ENCODE peak calls at places on chromosomes 6 and 20, in six cellular contexts. One of them, this sample, is unnamed.

GRCh38 chr6:142613981-142614380 is 312.2 kb downstream of the ADGRG6 start:
- DNase-seq in KBM-7: no peak
- DNase-seq in adipocyte: no peak
- DNase-seq in mesendoderm: peak
- DNase-seq in GM04503: no peak
- DNase-seq in GM19239: no peak
- DNase-seq in this sample: no peak

GRCh38 chr6:7048859-7049258 is 58.9 kb upstream of the RREB1 start:
- DNase-seq in KBM-7: no peak
- DNase-seq in adipocyte: no peak
- DNase-seq in GM19239: no peak
- DNase-seq in mesendoderm: no peak
- DNase-seq in GM04503: no peak
- DNase-seq in this sample: no peak

GRCh38 chr6:112881027-112881426 is 533.9 kb downstream of the RFPL4B start:
- DNase-seq in mesendoderm: no peak
- DNase-seq in KBM-7: no peak
- DNase-seq in adipocyte: peak
- DNase-seq in GM04503: no peak
- DNase-seq in GM19239: no peak
- DNase-seq in this sample: no peak

GRCh38 chr6:140203611-140204553 is 829.4 kb upstream of the CITED2 start:
- DNase-seq in mesendoderm: no peak
- DNase-seq in KBM-7: no peak
- DNase-seq in adipocyte: peak
- DNase-seq in GM04503: peak
- DNase-seq in GM19239: no peak
- DNase-seq in this sample: no peak

GRCh38 chr6:169115632-169116031 is 138.0 kb downstream of the THBS2 start:
- DNase-seq in GM19239: no peak
- DNase-seq in adipocyte: no peak
- DNase-seq in KBM-7: no peak
- DNase-seq in mesendoderm: no peak
- DNase-seq in GM04503: no peak
- DNase-seq in this sample: no peak

GRCh38 chr20:61699184-61700066 is 366.3 kb downstream of the TAF4 start:
- DNase-seq in GM19239: no peak
- DNase-seq in adipocyte: no peak
- DNase-seq in KBM-7: no peak
- DNase-seq in GM04503: no peak
- DNase-seq in mesendoderm: peak
- DNase-seq in this sample: no peak

GRCh38 chr20:39775110-39775509 is 813.0 kb downstream of the DHX35 start:
- DNase-seq in GM19239: no peak
- DNase-seq in GM04503: peak
- DNase-seq in KBM-7: no peak
- DNase-seq in adipocyte: peak
- DNase-seq in mesendoderm: no peak
- DNase-seq in this sample: peak

GRCh38 chr6:89221971-89222887 is 5.1 kb upstream of the GABRR1 start:
- DNase-seq in adipocyte: no peak
- DNase-seq in KBM-7: no peak
- DNase-seq in GM19239: no peak
- DNase-seq in GM04503: no peak
- DNase-seq in mesendoderm: no peak
- DNase-seq in this sample: no peak

GRCh38 chr6:139230421-139230840 is 61.4 kb downstream of the TXLNB start:
- DNase-seq in GM04503: no peak
- DNase-seq in KBM-7: peak
- DNase-seq in mesendoderm: peak
- DNase-seq in GM19239: no peak
- DNase-seq in adipocyte: peak
- DNase-seq in this sample: no peak

GRCh38 chr6:131970460-131970859 is 19.3 kb upstream of the CCN2 start:
- DNase-seq in KBM-7: no peak
- DNase-seq in mesendoderm: no peak
- DNase-seq in adipocyte: no peak
- DNase-seq in GM04503: no peak
- DNase-seq in GM19239: no peak
- DNase-seq in this sample: no peak

GRCh38 chr20:39659010-39659409 is 696.9 kb downstream of the DHX35 start:
- DNase-seq in GM04503: no peak
- DNase-seq in adipocyte: no peak
- DNase-seq in KBM-7: no peak
- DNase-seq in GM19239: no peak
- DNase-seq in mesendoderm: no peak
- DNase-seq in this sample: no peak

GRCh38 chr6:44096615-44097014 is 30.6 kb downstream of the MRPL14 start:
- DNase-seq in KBM-7: peak
- DNase-seq in GM04503: no peak
- DNase-seq in mesendoderm: peak
- DNase-seq in GM19239: peak
- DNase-seq in adipocyte: peak
- DNase-seq in this sample: peak

GRCh38 chr20:5056801-5057599 is 55.7 kb upstream of the SLC23A2 start:
- DNase-seq in adipocyte: peak
- DNase-seq in GM19239: peak
- DNase-seq in GM04503: no peak
- DNase-seq in KBM-7: peak
- DNase-seq in mesendoderm: peak
- DNase-seq in this sample: peak

GRCh38 chr20:15555913-15556312 is 1017.3 kb downstream of the KIF16B start:
- DNase-seq in GM04503: peak
- DNase-seq in GM19239: no peak
- DNase-seq in KBM-7: no peak
- DNase-seq in mesendoderm: no peak
- DNase-seq in adipocyte: peak
- DNase-seq in this sample: no peak

GRCh38 chr20:58192567-58192966 is 35.9 kb downstream of the ANKRD60 start:
- DNase-seq in mesendoderm: no peak
- DNase-seq in adipocyte: no peak
- DNase-seq in KBM-7: peak
- DNase-seq in GM04503: no peak
- DNase-seq in GM19239: no peak
- DNase-seq in this sample: no peak

GRCh38 chr6:85186546-85187170 is 263.2 kb upstream of the NT5E start:
- DNase-seq in GM19239: no peak
- DNase-seq in GM04503: peak
- DNase-seq in mesendoderm: no peak
- DNase-seq in KBM-7: no peak
- DNase-seq in adipocyte: peak
- DNase-seq in this sample: no peak